ENCODE peak calls at places on chromosomes 6 and 20, in five cellular contexts. One of them, this sample, is unnamed.

GRCh38 chr20:60102665-60103210 is 144.5 kb downstream of the CDH26 start:
- DNase-seq in heart right ventricle: no peak
- DNase-seq in mesendoderm: no peak
- DNase-seq in breast epithelium: no peak
- DNase-seq in CD8-positive, alpha-beta memory T cell: no peak
- DNase-seq in this sample: no peak

GRCh38 chr20:61853073-61854005 is 212.3 kb downstream of the TAF4 start:
- DNase-seq in heart right ventricle: no peak
- DNase-seq in mesendoderm: no peak
- DNase-seq in breast epithelium: no peak
- DNase-seq in CD8-positive, alpha-beta memory T cell: no peak
- DNase-seq in this sample: no peak

GRCh38 chr6:108454356-108454755 is 106.4 kb upstream of the FOXO3 start:
- DNase-seq in heart right ventricle: no peak
- DNase-seq in mesendoderm: no peak
- DNase-seq in breast epithelium: no peak
- DNase-seq in CD8-positive, alpha-beta memory T cell: no peak
- DNase-seq in this sample: no peak

GRCh38 chr6:92777146-92777740 is 642.1 kb downstream of the EPHA7 start:
- DNase-seq in heart right ventricle: no peak
- DNase-seq in mesendoderm: peak; percentile 65
- DNase-seq in breast epithelium: no peak
- DNase-seq in CD8-positive, alpha-beta memory T cell: no peak
- DNase-seq in this sample: no peak

GRCh38 chr6:148780918-148781436 is 34.1 kb downstream of the UST start:
- DNase-seq in heart right ventricle: no peak
- DNase-seq in mesendoderm: no peak
- DNase-seq in breast epithelium: no peak
- DNase-seq in CD8-positive, alpha-beta memory T cell: no peak
- DNase-seq in this sample: no peak

GRCh38 chr20:46264391-46265266 is 43.7 kb downstream of the CDH22 start:
- DNase-seq in heart right ventricle: no peak
- DNase-seq in mesendoderm: no peak
- DNase-seq in breast epithelium: no peak
- DNase-seq in CD8-positive, alpha-beta memory T cell: no peak
- DNase-seq in this sample: no peak

GRCh38 chr6:30396833-30397479 is 52.0 kb downstream of the RPP21 start:
- DNase-seq in heart right ventricle: peak; percentile 65
- DNase-seq in mesendoderm: peak; percentile 85
- DNase-seq in breast epithelium: peak; percentile 44
- DNase-seq in CD8-positive, alpha-beta memory T cell: peak; percentile 82
- DNase-seq in this sample: peak; percentile 81

GRCh38 chr6:18415207-18415606 is 28.1 kb downstream of the RNF144B start:
- DNase-seq in heart right ventricle: no peak
- DNase-seq in mesendoderm: no peak
- DNase-seq in breast epithelium: no peak
- DNase-seq in CD8-positive, alpha-beta memory T cell: no peak
- DNase-seq in this sample: no peak

GRCh38 chr20:58891076-58891685 is 38.7 kb downstream of the GNAS start:
- DNase-seq in heart right ventricle: peak; percentile 83
- DNase-seq in mesendoderm: peak; percentile 81
- DNase-seq in breast epithelium: peak; percentile 70
- DNase-seq in CD8-positive, alpha-beta memory T cell: peak; percentile 75
- DNase-seq in this sample: peak; percentile 79

DNA sequence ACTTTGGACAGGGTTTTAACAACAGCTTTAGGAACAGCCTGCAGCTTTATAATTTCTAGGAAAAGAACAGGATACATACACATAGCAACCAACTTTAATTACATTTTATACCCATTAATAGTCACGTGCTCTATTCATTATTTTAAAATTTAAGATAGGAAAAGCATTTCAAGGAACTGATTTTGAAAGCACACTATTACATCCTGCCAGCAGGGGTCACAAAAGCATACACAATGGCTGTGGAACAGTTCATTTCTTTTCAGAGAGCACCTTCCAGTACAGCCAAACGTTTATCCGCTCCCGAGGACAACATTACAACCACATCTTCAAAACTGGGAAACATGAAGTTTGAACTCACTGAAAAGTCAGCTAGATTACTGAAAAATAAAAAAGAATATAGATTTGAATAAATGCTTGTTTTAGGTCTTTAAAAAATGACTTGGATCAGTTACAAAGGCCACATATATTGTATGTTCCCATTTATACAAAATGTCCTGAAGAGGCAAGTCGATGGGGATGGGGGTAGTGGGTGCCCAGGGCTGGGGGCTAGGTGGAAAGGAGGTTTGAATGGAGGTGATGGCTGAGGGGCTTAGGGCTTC is 104.6 kb upstream of the EXOC2 start:
- DNase-seq in heart right ventricle: peak; percentile 55
- DNase-seq in mesendoderm: peak; percentile 47
- DNase-seq in breast epithelium: peak; percentile 35
- DNase-seq in CD8-positive, alpha-beta memory T cell: peak; percentile 6
- DNase-seq in this sample: peak; percentile 12
- H3K27me3 ChIP-seq in heart right ventricle: peaks cover 84% of the 10 kb centered on the region
- H3K27me3 ChIP-seq in mesendoderm: no peaks in the 10 kb centered on the region
- H3K27me3 ChIP-seq in breast epithelium: no peaks in the 10 kb centered on the region
- H3K27me3 ChIP-seq in CD8-positive, alpha-beta memory T cell: peaks cover 1% of the 10 kb centered on the region
- H3K27me3 ChIP-seq in this sample: peaks cover 14% of the 10 kb centered on the region

GRCh38 chr6:1611572-1612385 is 2.1 kb downstream of the FOXC1 start:
- DNase-seq in heart right ventricle: no peak
- DNase-seq in mesendoderm: peak; percentile 22
- DNase-seq in breast epithelium: no peak
- DNase-seq in CD8-positive, alpha-beta memory T cell: no peak
- DNase-seq in this sample: no peak
- H3K27me3 ChIP-seq in heart right ventricle: peaks cover 94% of the 10 kb centered on the region
- H3K27me3 ChIP-seq in mesendoderm: peaks cover 39% of the 10 kb centered on the region
- H3K27me3 ChIP-seq in breast epithelium: no peaks in the 10 kb centered on the region
- H3K27me3 ChIP-seq in CD8-positive, alpha-beta memory T cell: peaks cover 47% of the 10 kb centered on the region
- H3K27me3 ChIP-seq in this sample: peaks cover 79% of the 10 kb centered on the region

DNA sequence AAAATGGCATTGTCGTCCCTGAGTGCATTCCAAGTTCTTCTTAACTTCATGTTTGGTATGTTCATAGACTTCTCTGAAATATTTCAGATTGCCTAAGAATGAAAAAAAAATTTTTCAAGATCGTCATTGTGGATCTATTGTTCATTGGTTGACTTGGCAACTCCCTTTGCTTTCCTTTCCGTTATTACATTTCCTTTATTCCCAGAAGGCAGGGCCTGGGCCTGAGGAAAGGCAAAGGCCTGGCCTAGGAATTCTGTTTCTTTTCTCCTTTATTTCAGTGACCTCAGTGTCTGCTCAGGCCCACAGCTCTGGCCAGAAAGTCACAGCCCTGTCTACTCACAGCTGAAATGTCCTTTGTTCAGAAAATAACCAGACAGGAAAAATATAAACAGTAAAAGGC is 401.6 kb upstream of the PLCB4 start:
- DNase-seq in heart right ventricle: peak; percentile 10
- DNase-seq in mesendoderm: no peak
- DNase-seq in breast epithelium: no peak
- DNase-seq in CD8-positive, alpha-beta memory T cell: no peak
- DNase-seq in this sample: no peak
- H3K27me3 ChIP-seq in heart right ventricle: no peaks in the 10 kb centered on the region
- H3K27me3 ChIP-seq in mesendoderm: no peaks in the 10 kb centered on the region
- H3K27me3 ChIP-seq in breast epithelium: no peaks in the 10 kb centered on the region
- H3K27me3 ChIP-seq in CD8-positive, alpha-beta memory T cell: no peaks in the 10 kb centered on the region
- H3K27me3 ChIP-seq in this sample: no peaks in the 10 kb centered on the region

GRCh38 chr6:134398453-134398852 is 80.5 kb upstream of the SGK1 start:
- DNase-seq in heart right ventricle: no peak
- DNase-seq in mesendoderm: no peak
- DNase-seq in breast epithelium: no peak
- DNase-seq in CD8-positive, alpha-beta memory T cell: no peak
- DNase-seq in this sample: no peak

GRCh38 chr6:134400941-134401340 is 83.0 kb upstream of the SGK1 start:
- DNase-seq in heart right ventricle: no peak
- DNase-seq in mesendoderm: no peak
- DNase-seq in breast epithelium: no peak
- DNase-seq in CD8-positive, alpha-beta memory T cell: no peak
- DNase-seq in this sample: no peak

GRCh38 chr6:134394141-134394648 is 76.3 kb upstream of the SGK1 start:
- DNase-seq in heart right ventricle: no peak
- DNase-seq in mesendoderm: no peak
- DNase-seq in breast epithelium: no peak
- DNase-seq in CD8-positive, alpha-beta memory T cell: no peak
- DNase-seq in this sample: no peak

GRCh38 chr6:134394905-134395304 is 77.0 kb upstream of the SGK1 start:
- DNase-seq in heart right ventricle: no peak
- DNase-seq in mesendoderm: no peak
- DNase-seq in breast epithelium: no peak
- DNase-seq in CD8-positive, alpha-beta memory T cell: no peak
- DNase-seq in this sample: no peak

DNA sequence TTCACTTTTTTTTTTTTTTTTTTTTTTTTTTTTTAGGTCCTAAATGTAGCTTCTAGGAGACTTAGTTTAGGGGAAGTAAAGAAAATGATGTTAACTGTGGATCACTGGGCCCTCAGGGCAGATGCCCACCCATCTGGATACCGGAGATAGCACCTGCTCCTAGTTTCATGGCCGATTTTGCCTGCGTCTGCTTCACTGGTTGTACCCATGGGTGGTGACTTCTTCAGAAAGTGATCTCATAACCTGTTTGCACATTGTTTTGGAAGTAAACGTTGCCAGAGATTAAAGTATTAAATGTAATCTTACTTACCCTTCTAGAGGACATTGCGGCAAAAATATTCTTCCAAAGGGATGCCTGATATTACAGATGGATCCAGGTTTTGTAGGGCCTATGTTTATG is 79.8 kb upstream of the SGK1 start:
- DNase-seq in heart right ventricle: no peak
- DNase-seq in mesendoderm: no peak
- DNase-seq in breast epithelium: no peak
- DNase-seq in CD8-positive, alpha-beta memory T cell: no peak
- DNase-seq in this sample: no peak
- H3K27me3 ChIP-seq in heart right ventricle: no peaks in the 10 kb centered on the region
- H3K27me3 ChIP-seq in mesendoderm: no peaks in the 10 kb centered on the region
- H3K27me3 ChIP-seq in breast epithelium: no peaks in the 10 kb centered on the region
- H3K27me3 ChIP-seq in CD8-positive, alpha-beta memory T cell: no peaks in the 10 kb centered on the region
- H3K27me3 ChIP-seq in this sample: no peaks in the 10 kb centered on the region

GRCh38 chr6:144675231-144675861 is 390.2 kb downstream of the UTRN start:
- DNase-seq in heart right ventricle: no peak
- DNase-seq in mesendoderm: no peak
- DNase-seq in breast epithelium: peak; percentile 85
- DNase-seq in CD8-positive, alpha-beta memory T cell: no peak
- DNase-seq in this sample: no peak
- H3K27me3 ChIP-seq in heart right ventricle: no peaks in the 10 kb centered on the region
- H3K27me3 ChIP-seq in mesendoderm: no peaks in the 10 kb centered on the region
- H3K27me3 ChIP-seq in breast epithelium: no peaks in the 10 kb centered on the region
- H3K27me3 ChIP-seq in CD8-positive, alpha-beta memory T cell: no peaks in the 10 kb centered on the region
- H3K27me3 ChIP-seq in this sample: no peaks in the 10 kb centered on the region

GRCh38 chr20:64214113-64214512 is 41.4 kb upstream of the PCMTD2 start:
- DNase-seq in heart right ventricle: no peak
- DNase-seq in mesendoderm: no peak
- DNase-seq in breast epithelium: no peak
- DNase-seq in CD8-positive, alpha-beta memory T cell: no peak
- DNase-seq in this sample: no peak
- H3K27me3 ChIP-seq in heart right ventricle: no peaks in the 10 kb centered on the region
- H3K27me3 ChIP-seq in mesendoderm: no peaks in the 10 kb centered on the region
- H3K27me3 ChIP-seq in breast epithelium: no peaks in the 10 kb centered on the region
- H3K27me3 ChIP-seq in CD8-positive, alpha-beta memory T cell: no peaks in the 10 kb centered on the region
- H3K27me3 ChIP-seq in this sample: no peaks in the 10 kb centered on the region

GRCh38 chr6:73614802-73615201 is 39.0 kb downstream of the SLC17A5 start:
- DNase-seq in heart right ventricle: no peak
- DNase-seq in mesendoderm: no peak
- DNase-seq in breast epithelium: no peak
- DNase-seq in CD8-positive, alpha-beta memory T cell: no peak
- DNase-seq in this sample: no peak
- H3K27me3 ChIP-seq in heart right ventricle: no peaks in the 10 kb centered on the region
- H3K27me3 ChIP-seq in mesendoderm: no peaks in the 10 kb centered on the region
- H3K27me3 ChIP-seq in breast epithelium: no peaks in the 10 kb centered on the region
- H3K27me3 ChIP-seq in CD8-positive, alpha-beta memory T cell: no peaks in the 10 kb centered on the region
- H3K27me3 ChIP-seq in this sample: no peaks in the 10 kb centered on the region

GRCh38 chr6:111572216-111572706 is 33.4 kb downstream of the TRAF3IP2 start:
- DNase-seq in heart right ventricle: no peak
- DNase-seq in mesendoderm: no peak
- DNase-seq in breast epithelium: no peak
- DNase-seq in CD8-positive, alpha-beta memory T cell: no peak
- DNase-seq in this sample: no peak
- H3K27me3 ChIP-seq in heart right ventricle: no peaks in the 10 kb centered on the region
- H3K27me3 ChIP-seq in mesendoderm: no peaks in the 10 kb centered on the region
- H3K27me3 ChIP-seq in breast epithelium: no peaks in the 10 kb centered on the region
- H3K27me3 ChIP-seq in CD8-positive, alpha-beta memory T cell: no peaks in the 10 kb centered on the region
- H3K27me3 ChIP-seq in this sample: no peaks in the 10 kb centered on the region

DNA sequence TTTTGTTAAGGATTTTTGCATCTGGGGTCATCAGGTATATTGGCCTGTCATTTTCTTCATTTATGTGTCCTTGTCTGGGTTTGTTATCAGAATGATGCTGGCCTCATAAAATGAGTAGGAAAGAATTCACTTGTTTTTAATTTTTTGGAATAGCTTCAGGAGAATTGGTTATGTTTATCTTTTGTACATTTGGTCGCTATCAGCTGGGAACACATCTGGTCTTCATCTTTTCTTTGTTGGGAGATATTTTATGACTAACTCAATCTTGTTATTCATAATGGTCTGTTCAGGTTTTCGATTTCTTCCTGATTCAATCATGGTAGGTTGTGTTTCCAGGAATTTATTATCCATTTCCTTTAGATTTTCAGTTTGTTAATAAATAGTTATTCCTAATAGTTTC is 207.5 kb upstream of the ASCC3 start:
- DNase-seq in heart right ventricle: no peak
- DNase-seq in mesendoderm: no peak
- DNase-seq in breast epithelium: no peak
- DNase-seq in CD8-positive, alpha-beta memory T cell: no peak
- DNase-seq in this sample: no peak
- H3K27me3 ChIP-seq in heart right ventricle: no peaks in the 10 kb centered on the region
- H3K27me3 ChIP-seq in mesendoderm: no peaks in the 10 kb centered on the region
- H3K27me3 ChIP-seq in breast epithelium: no peaks in the 10 kb centered on the region
- H3K27me3 ChIP-seq in CD8-positive, alpha-beta memory T cell: no peaks in the 10 kb centered on the region
- H3K27me3 ChIP-seq in this sample: no peaks in the 10 kb centered on the region

This sample was measured in CD4-positive, alpha-beta T cell.